ENCODE peak calls at places on chromosomes 11 and 22, in four cellular contexts. V, B, P and R are unnamed samples.
A peak's percentile ranks its signal among the peaks of the same experiment; 100 is the strongest.

GRCh38 chr11:75267171-75267970 is 26.8 kb downstream of the TPBGL start:
- DNase-seq in V (no peak), B (no peak), P (no peak), R (no peak)

GRCh38 chr11:78444726-78445125 is 27.1 kb upstream of the GAB2 start:
- DNase-seq in V (no peak), B (no peak), P (no peak), R (no peak)

GRCh38 chr11:12134239-12134590 is 23.8 kb downstream of the MICAL2 start:
- DNase-seq in V (no peak), B (no peak), P (no peak), R (no peak)

GRCh38 chr11:45621541-45621940 is 43.9 kb downstream of the CHST1 start:
- DNase-seq in V (no peak), B (no peak), P (no peak), R (no peak)

GRCh38 chr22:42229455-42230149 is 40.9 kb downstream of the TCF20 start:
- DNase-seq in V (no peak), B (no peak), P (no peak), R (peak; percentile 51)

GRCh38 chr11:58301576-58301975 is 33.5 kb upstream of the OR10W1 start:
- DNase-seq in V (no peak), B (no peak), P (no peak), R (no peak)

GRCh38 chr11:114077482-114078305 is 18.2 kb downstream of the ZBTB16 start:
- DNase-seq in V (no peak), B (no peak), P (no peak), R (no peak)

GRCh38 chr11:1866776-1867175 is 13.9 kb downstream of the LSP1 start:
- DNase-seq in V (no peak), B (no peak), P (no peak), R (no peak)

GRCh38 chr22:49514211-49514610 is 313.5 kb downstream of the BRD1 start:
- DNase-seq in V (no peak), B (no peak), P (no peak), R (no peak)

GRCh38 chr11:63872833-63873201 is 33.9 kb downstream of the MARK2 start:
- DNase-seq in V (peak; percentile 38), B (no peak), P (no peak), R (no peak)

GRCh38 chr11:119790476-119790875 is 61.5 kb upstream of the NECTIN1 start:
- DNase-seq in V (no peak), B (no peak), P (no peak), R (no peak)